ENCODE peak calls at places on chromosomes 7 and 10, in ten cellular contexts. One of them, this sample, is unnamed.

GRCh38 chr10:91247360-91248111 is 27.1 kb downstream of the PCGF5 start:
- DNase-seq in activated naive CD8-positive, alpha-beta T cell treated with anti-CD3 and anti-CD28 coated beads, Interleukin-2, amount 50 U/mL, for 16 hours: no peak
- DNase-seq in omental fat pad: no peak
- DNase-seq in ACHN: no peak
- DNase-seq in astrocyte: peak
- DNase-seq in psoas muscle: peak
- DNase-seq in activated CD4-positive, alpha-beta T cell treated with anti-CD3 and anti-CD28 coated beads for 24 hours: no peak
- DNase-seq in dermis blood vessel endothelial cell: no peak
- DNase-seq in fibroblast of lung: peak
- DNase-seq in GM04503: no peak
- DNase-seq in this sample: peak

GRCh38 chr7:100723732-100724275 is 3.5 kb downstream of the EPO start:
- DNase-seq in activated naive CD8-positive, alpha-beta T cell treated with anti-CD3 and anti-CD28 coated beads, Interleukin-2, amount 50 U/mL, for 16 hours: no peak
- DNase-seq in omental fat pad: no peak
- DNase-seq in ACHN: no peak
- DNase-seq in astrocyte: no peak
- DNase-seq in psoas muscle: no peak
- DNase-seq in activated CD4-positive, alpha-beta T cell treated with anti-CD3 and anti-CD28 coated beads for 24 hours: no peak
- DNase-seq in dermis blood vessel endothelial cell: no peak
- DNase-seq in fibroblast of lung: no peak
- DNase-seq in GM04503: no peak
- DNase-seq in this sample: no peak

GRCh38 chr7:5357951-5358350 is 65.7 kb downstream of the TNRC18 start:
- DNase-seq in activated naive CD8-positive, alpha-beta T cell treated with anti-CD3 and anti-CD28 coated beads, Interleukin-2, amount 50 U/mL, for 16 hours: no peak
- DNase-seq in omental fat pad: no peak
- DNase-seq in ACHN: no peak
- DNase-seq in astrocyte: peak
- DNase-seq in psoas muscle: no peak
- DNase-seq in activated CD4-positive, alpha-beta T cell treated with anti-CD3 and anti-CD28 coated beads for 24 hours: no peak
- DNase-seq in dermis blood vessel endothelial cell: no peak
- DNase-seq in fibroblast of lung: peak
- DNase-seq in GM04503: no peak
- DNase-seq in this sample: no peak

GRCh38 chr10:9018161-9018843 is 963.8 kb downstream of the GATA3 start:
- DNase-seq in activated naive CD8-positive, alpha-beta T cell treated with anti-CD3 and anti-CD28 coated beads, Interleukin-2, amount 50 U/mL, for 16 hours: no peak
- DNase-seq in omental fat pad: no peak
- DNase-seq in ACHN: no peak
- DNase-seq in astrocyte: no peak
- DNase-seq in psoas muscle: no peak
- DNase-seq in activated CD4-positive, alpha-beta T cell treated with anti-CD3 and anti-CD28 coated beads for 24 hours: no peak
- DNase-seq in dermis blood vessel endothelial cell: no peak
- DNase-seq in fibroblast of lung: no peak
- DNase-seq in GM04503: no peak
- DNase-seq in this sample: no peak

GRCh38 chr7:44762300-44762699 is 13.7 kb downstream of the ZMIZ2 start:
- DNase-seq in activated naive CD8-positive, alpha-beta T cell treated with anti-CD3 and anti-CD28 coated beads, Interleukin-2, amount 50 U/mL, for 16 hours: no peak
- DNase-seq in omental fat pad: no peak
- DNase-seq in ACHN: no peak
- DNase-seq in astrocyte: no peak
- DNase-seq in psoas muscle: no peak
- DNase-seq in activated CD4-positive, alpha-beta T cell treated with anti-CD3 and anti-CD28 coated beads for 24 hours: no peak
- DNase-seq in dermis blood vessel endothelial cell: no peak
- DNase-seq in fibroblast of lung: no peak
- DNase-seq in GM04503: no peak
- DNase-seq in this sample: no peak

GRCh38 chr10:118712080-118712479 is 42.7 kb downstream of the CACUL1 start:
- DNase-seq in activated naive CD8-positive, alpha-beta T cell treated with anti-CD3 and anti-CD28 coated beads, Interleukin-2, amount 50 U/mL, for 16 hours: no peak
- DNase-seq in omental fat pad: no peak
- DNase-seq in ACHN: no peak
- DNase-seq in astrocyte: no peak
- DNase-seq in psoas muscle: no peak
- DNase-seq in activated CD4-positive, alpha-beta T cell treated with anti-CD3 and anti-CD28 coated beads for 24 hours: no peak
- DNase-seq in dermis blood vessel endothelial cell: no peak
- DNase-seq in fibroblast of lung: no peak
- DNase-seq in GM04503: no peak
- DNase-seq in this sample: no peak

GRCh38 chr10:132111121-132111731 is 45.5 kb downstream of the JAKMIP3 start:
- DNase-seq in activated naive CD8-positive, alpha-beta T cell treated with anti-CD3 and anti-CD28 coated beads, Interleukin-2, amount 50 U/mL, for 16 hours: no peak
- DNase-seq in omental fat pad: no peak
- DNase-seq in ACHN: no peak
- DNase-seq in astrocyte: no peak
- DNase-seq in psoas muscle: no peak
- DNase-seq in activated CD4-positive, alpha-beta T cell treated with anti-CD3 and anti-CD28 coated beads for 24 hours: no peak
- DNase-seq in dermis blood vessel endothelial cell: no peak
- DNase-seq in fibroblast of lung: no peak
- DNase-seq in GM04503: no peak
- DNase-seq in this sample: no peak

GRCh38 chr10:128220011-128220410 is 93.8 kb upstream of the MKI67 start:
- DNase-seq in activated naive CD8-positive, alpha-beta T cell treated with anti-CD3 and anti-CD28 coated beads, Interleukin-2, amount 50 U/mL, for 16 hours: no peak
- DNase-seq in omental fat pad: no peak
- DNase-seq in ACHN: no peak
- DNase-seq in astrocyte: no peak
- DNase-seq in psoas muscle: no peak
- DNase-seq in activated CD4-positive, alpha-beta T cell treated with anti-CD3 and anti-CD28 coated beads for 24 hours: no peak
- DNase-seq in dermis blood vessel endothelial cell: no peak
- DNase-seq in fibroblast of lung: no peak
- DNase-seq in GM04503: no peak
- DNase-seq in this sample: no peak

GRCh38 chr10:43122096-43122495 is 16.1 kb upstream of the CSGALNACT2 start:
- DNase-seq in activated naive CD8-positive, alpha-beta T cell treated with anti-CD3 and anti-CD28 coated beads, Interleukin-2, amount 50 U/mL, for 16 hours: no peak
- DNase-seq in omental fat pad: no peak
- DNase-seq in ACHN: no peak
- DNase-seq in astrocyte: no peak
- DNase-seq in psoas muscle: peak
- DNase-seq in activated CD4-positive, alpha-beta T cell treated with anti-CD3 and anti-CD28 coated beads for 24 hours: no peak
- DNase-seq in dermis blood vessel endothelial cell: no peak
- DNase-seq in fibroblast of lung: no peak
- DNase-seq in GM04503: no peak
- DNase-seq in this sample: no peak

GRCh38 chr7:80324032-80324431 is 187.8 kb downstream of the GNAT3 start:
- DNase-seq in activated naive CD8-positive, alpha-beta T cell treated with anti-CD3 and anti-CD28 coated beads, Interleukin-2, amount 50 U/mL, for 16 hours: no peak
- DNase-seq in omental fat pad: no peak
- DNase-seq in ACHN: no peak
- DNase-seq in astrocyte: peak
- DNase-seq in psoas muscle: no peak
- DNase-seq in activated CD4-positive, alpha-beta T cell treated with anti-CD3 and anti-CD28 coated beads for 24 hours: no peak
- DNase-seq in dermis blood vessel endothelial cell: peak
- DNase-seq in fibroblast of lung: peak
- DNase-seq in GM04503: peak
- DNase-seq in this sample: peak

GRCh38 chr7:2100278-2101205 is 132.2 kb downstream of the MAD1L1 start:
- DNase-seq in activated naive CD8-positive, alpha-beta T cell treated with anti-CD3 and anti-CD28 coated beads, Interleukin-2, amount 50 U/mL, for 16 hours: no peak
- DNase-seq in omental fat pad: no peak
- DNase-seq in ACHN: peak
- DNase-seq in astrocyte: no peak
- DNase-seq in psoas muscle: no peak
- DNase-seq in activated CD4-positive, alpha-beta T cell treated with anti-CD3 and anti-CD28 coated beads for 24 hours: no peak
- DNase-seq in dermis blood vessel endothelial cell: peak
- DNase-seq in fibroblast of lung: no peak
- DNase-seq in GM04503: no peak
- DNase-seq in this sample: no peak

GRCh38 chr10:133276435-133277201 is at the start of gene ADAM8:
- DNase-seq in activated naive CD8-positive, alpha-beta T cell treated with anti-CD3 and anti-CD28 coated beads, Interleukin-2, amount 50 U/mL, for 16 hours: no peak
- DNase-seq in omental fat pad: no peak
- DNase-seq in ACHN: peak
- DNase-seq in astrocyte: no peak
- DNase-seq in psoas muscle: peak
- DNase-seq in activated CD4-positive, alpha-beta T cell treated with anti-CD3 and anti-CD28 coated beads for 24 hours: peak
- DNase-seq in dermis blood vessel endothelial cell: no peak
- DNase-seq in fibroblast of lung: no peak
- DNase-seq in GM04503: no peak
- DNase-seq in this sample: no peak

GRCh38 chr7:79176859-79177477 is 276.5 kb downstream of the MAGI2 start:
- DNase-seq in activated naive CD8-positive, alpha-beta T cell treated with anti-CD3 and anti-CD28 coated beads, Interleukin-2, amount 50 U/mL, for 16 hours: no peak
- DNase-seq in omental fat pad: no peak
- DNase-seq in ACHN: peak
- DNase-seq in astrocyte: peak
- DNase-seq in psoas muscle: no peak
- DNase-seq in activated CD4-positive, alpha-beta T cell treated with anti-CD3 and anti-CD28 coated beads for 24 hours: no peak
- DNase-seq in dermis blood vessel endothelial cell: peak
- DNase-seq in fibroblast of lung: peak
- DNase-seq in GM04503: no peak
- DNase-seq in this sample: peak

GRCh38 chr7:18361756-18362155 is 133.8 kb upstream of the HDAC9 start:
- DNase-seq in activated naive CD8-positive, alpha-beta T cell treated with anti-CD3 and anti-CD28 coated beads, Interleukin-2, amount 50 U/mL, for 16 hours: no peak
- DNase-seq in omental fat pad: no peak
- DNase-seq in ACHN: peak
- DNase-seq in astrocyte: peak
- DNase-seq in psoas muscle: no peak
- DNase-seq in activated CD4-positive, alpha-beta T cell treated with anti-CD3 and anti-CD28 coated beads for 24 hours: no peak
- DNase-seq in dermis blood vessel endothelial cell: no peak
- DNase-seq in fibroblast of lung: peak
- DNase-seq in GM04503: no peak
- DNase-seq in this sample: no peak

GRCh38 chr10:2476236-2476814 is 591.0 kb upstream of the PFKP start:
- DNase-seq in activated naive CD8-positive, alpha-beta T cell treated with anti-CD3 and anti-CD28 coated beads, Interleukin-2, amount 50 U/mL, for 16 hours: no peak
- DNase-seq in omental fat pad: no peak
- DNase-seq in ACHN: peak
- DNase-seq in astrocyte: peak
- DNase-seq in psoas muscle: no peak
- DNase-seq in activated CD4-positive, alpha-beta T cell treated with anti-CD3 and anti-CD28 coated beads for 24 hours: no peak
- DNase-seq in dermis blood vessel endothelial cell: no peak
- DNase-seq in fibroblast of lung: peak
- DNase-seq in GM04503: no peak
- DNase-seq in this sample: no peak

GRCh38 chr7:152909683-152910544 is 150.4 kb downstream of the ACTR3B start:
- DNase-seq in activated naive CD8-positive, alpha-beta T cell treated with anti-CD3 and anti-CD28 coated beads, Interleukin-2, amount 50 U/mL, for 16 hours: no peak
- DNase-seq in omental fat pad: no peak
- DNase-seq in ACHN: no peak
- DNase-seq in astrocyte: no peak
- DNase-seq in psoas muscle: no peak
- DNase-seq in activated CD4-positive, alpha-beta T cell treated with anti-CD3 and anti-CD28 coated beads for 24 hours: no peak
- DNase-seq in dermis blood vessel endothelial cell: no peak
- DNase-seq in fibroblast of lung: no peak
- DNase-seq in GM04503: no peak
- DNase-seq in this sample: no peak

This sample was measured in SJSA1.